ENCODE peak calls at places on chromosomes 5 and 9, in eight cellular contexts. Y, M, N, R, H, F, Q and D are unnamed samples.
A peak's percentile ranks its signal among the peaks of the same experiment; 100 is the strongest.

GRCh38 chr9:19999491-20000057 is 210.7 kb upstream of the SLC24A2 start:
- DNase-seq in Y (no peak), R (no peak), F (no peak), H (peak; percentile 17), Q (no peak), M (no peak), N (peak; percentile 97), D (peak; percentile 90)

GRCh38 chr5:11452854-11453253 is 451.4 kb downstream of the CTNND2 start:
- DNase-seq in R (no peak), N (no peak), Y (no peak), F (no peak), H (no peak), Q (no peak), M (no peak), D (no peak)

GRCh38 chr9:130444565-130445221 is at the start of gene ASS1:
- DNase-seq in H (no peak), M (peak; percentile 77), N (no peak), R (peak; percentile 82), Q (peak; percentile 83), Y (peak; percentile 26), F (peak; percentile 76), D (no peak)

GRCh38 chr5:166373817-166374216 is 1917.6 kb upstream of the WWC1 start:
- DNase-seq in Y (no peak), H (no peak), F (no peak), M (no peak), Q (no peak), N (no peak), R (no peak), D (no peak)

GRCh38 chr5:163564321-163564924 is 59.0 kb downstream of the MAT2B start:
- DNase-seq in R (peak; percentile 87), M (peak; percentile 64), N (peak; percentile 56), Q (peak; percentile 59), F (peak; percentile 41), Y (peak; percentile 66), H (peak; percentile 53), D (no peak)

GRCh38 chr5:40071870-40072269 is 607.8 kb upstream of the PTGER4 start:
- DNase-seq in Y (no peak), F (no peak), R (no peak), M (no peak), H (no peak), N (peak; percentile 25), Q (no peak), D (no peak)

GRCh38 chr5:102795546-102795945 is 40.4 kb downstream of the PAM start:
- DNase-seq in Q (no peak), R (no peak), M (no peak), F (no peak), Y (no peak), H (no peak), N (no peak), D (no peak)

GRCh38 chr5:111747336-111747735 is 9.7 kb downstream of the NREP start:
- DNase-seq in Y (no peak), Q (no peak), F (no peak), H (no peak), N (no peak), R (no peak), M (no peak), D (peak; percentile 77)

GRCh38 chr5:80874162-80874561 is 86.0 kb upstream of the RASGRF2 start:
- DNase-seq in H (no peak), N (no peak), Q (no peak), Y (no peak), R (no peak), F (no peak), M (no peak), D (no peak)

GRCh38 chr9:27088981-27089380 is 20.0 kb upstream of the TEK start:
- DNase-seq in M (no peak), N (peak; percentile 66), Q (no peak), Y (no peak), R (no peak), H (no peak), F (no peak), D (no peak)

DNA sequence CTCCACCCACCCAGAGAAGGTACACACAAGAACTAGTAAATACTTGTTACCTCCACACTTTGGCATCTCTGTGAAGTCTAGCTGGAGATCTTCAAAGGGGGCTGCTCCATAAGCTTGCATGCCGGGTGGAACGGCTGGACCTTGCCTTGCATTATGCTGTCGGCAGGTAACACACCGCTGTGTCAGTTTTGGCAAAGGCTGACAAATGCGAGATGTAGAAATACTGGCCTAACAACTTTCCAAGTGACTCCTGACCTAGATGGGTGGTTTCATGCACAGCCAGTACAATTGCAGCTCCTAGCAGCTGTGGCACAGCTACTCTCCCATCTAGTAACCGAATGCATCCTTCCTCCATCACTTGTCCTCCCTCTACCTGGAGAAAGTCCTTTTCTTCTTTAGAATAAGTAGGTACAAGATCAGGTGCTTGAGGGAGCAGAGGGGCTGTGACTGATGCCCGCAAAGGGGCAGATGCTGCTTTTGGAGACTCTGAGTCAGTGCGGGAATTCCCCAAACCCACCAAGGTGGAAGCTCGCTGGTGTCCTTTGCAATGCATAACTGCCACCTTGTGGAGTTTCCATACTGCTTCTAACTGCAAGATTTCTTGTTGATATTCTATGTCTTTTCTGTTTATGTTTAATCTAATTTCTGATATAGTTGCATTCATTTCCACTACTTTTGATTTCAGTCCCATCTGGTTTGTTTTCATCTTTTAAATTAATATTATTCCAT is 78.4 kb downstream of the TMEM161B start:
- DNase-seq in R (no peak), Q (peak; percentile 30), Y (no peak), N (no peak), F (no peak), M (no peak), H (no peak), D (no peak)
- TF ChIP-seq CTCF in R (no peak), Q (peak; percentile 33), Y (no peak), N (no peak), F (no peak), M (no peak), H (no peak), D (no peak)

GRCh38 chr9:113560621-113560915 is 97.0 kb downstream of the RGS3 start:
- DNase-seq in Q (no peak), M (no peak), R (peak; percentile 49), F (no peak), Y (no peak), H (no peak), N (no peak), D (no peak)
- H3K27me3 ChIP-seq in Q (peaks cover 6% of the 10 kb centered on the region), M (no peaks in the 10 kb centered on the region), R (no peaks in the 10 kb centered on the region), F (no peaks in the 10 kb centered on the region), Y (no peaks in the 10 kb centered on the region), H (no peaks in the 10 kb centered on the region), N (no peaks in the 10 kb centered on the region), D (no peaks in the 10 kb centered on the region)

GRCh38 chr9:79254900-79255651 is 316.7 kb upstream of the TLE4 start:
- DNase-seq in N (no peak), Q (peak; percentile 61), Y (no peak), R (no peak), M (no peak), F (no peak), H (no peak), D (no peak)
- TF ChIP-seq CTCF in N (peak; percentile 50), Q (peak; percentile 59), Y (no peak), R (no peak), M (no peak), F (no peak), H (peak; percentile 25), D (peak; percentile 41)

DNA sequence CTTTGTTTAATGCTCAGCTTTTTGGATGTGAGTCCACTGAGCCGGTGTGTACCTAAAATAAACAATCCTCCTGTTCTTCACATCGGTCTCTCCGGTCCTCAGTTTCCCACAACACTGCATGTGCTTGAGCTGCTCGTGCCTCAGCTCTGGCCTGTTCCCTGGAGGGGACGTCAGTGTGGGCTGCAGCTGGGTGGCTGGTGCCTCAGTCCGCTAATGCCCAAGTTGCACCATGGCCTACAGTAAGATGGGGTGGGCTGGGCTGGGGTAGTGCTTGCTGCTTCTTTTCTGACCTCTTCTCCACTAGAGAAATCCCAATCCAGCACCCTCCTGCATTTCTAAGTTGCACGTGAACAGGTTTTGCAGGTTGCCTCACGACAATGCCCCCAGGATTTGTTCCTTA is 595 bp upstream of the BTNL9 start:
- DNase-seq in H (no peak), Q (no peak), M (peak; percentile 48), Y (no peak), N (no peak), F (no peak), R (no peak), D (no peak)
- H3K27me3 ChIP-seq in H (peaks cover 2% of the 10 kb centered on the region), Q (peaks cover 53% of the 10 kb centered on the region), M (no peaks in the 10 kb centered on the region), Y (peaks cover 64% of the 10 kb centered on the region), N (no peaks in the 10 kb centered on the region), F (no peaks in the 10 kb centered on the region), R (peaks cover 3% of the 10 kb centered on the region), D (no peaks in the 10 kb centered on the region)